ENCODE peak calls at places on chromosomes 3 and 15, in ten cellular contexts. P is stomach, B is neural progenitor cell, C is ovary, V is HCT116, R is GM23338, K is IMR-90, E is transverse colon, S is sigmoid colon, W is cardiac muscle cell. M is an unnamed sample.
A peak's percentile ranks its signal among the peaks of the same experiment; 100 is the strongest.

GRCh38 chr3:41323860-41324259 is 124.6 kb downstream of the CTNNB1 start:
- DNase-seq in B (no peak), C (no peak), P (no peak), W (no peak), E (no peak), K (no peak), R (no peak), S (no peak), V (no peak), M (no peak)

GRCh38 chr15:68402432-68403160 is 29.4 kb downstream of the ITGA11 start:
- DNase-seq in E (no peak), C (peak; percentile 6), B (no peak), W (no peak), S (peak; percentile 40), P (peak; percentile 7), R (no peak), V (no peak), K (no peak), M (no peak)

GRCh38 chr3:158791259-158791920 is 10.5 kb upstream of the MFSD1 start:
- DNase-seq in C (no peak), W (peak; percentile 65), R (peak; percentile 77), V (peak; percentile 48), E (no peak), S (no peak), K (peak; percentile 86), B (peak; percentile 75), P (no peak), M (no peak)

GRCh38 chr15:83106994-83107840 is at the start of gene TM6SF1:
- DNase-seq in P (no peak), K (no peak), C (no peak), R (peak; percentile 50), E (no peak), V (no peak), W (peak; percentile 61), S (no peak), B (peak; percentile 46), M (no peak)

GRCh38 chr3:42647821-42648459 is 5.6 kb upstream of the ZBTB47 start:
- DNase-seq in E (no peak), P (no peak), K (no peak), V (no peak), R (peak; percentile 80), W (no peak), C (no peak), S (no peak), B (peak; percentile 49), M (no peak)

GRCh38 chr3:47791193-47791855 is 9.6 kb upstream of the SMARCC1 start:
- DNase-seq in S (no peak), V (no peak), W (no peak), R (no peak), E (no peak), P (no peak), B (no peak), C (no peak), K (no peak), M (no peak)

GRCh38 chr3:50658416-50658815 is 16.3 kb upstream of the DOCK3 start:
- DNase-seq in R (no peak), V (no peak), S (no peak), B (no peak), E (no peak), W (no peak), C (no peak), P (no peak), K (no peak), M (no peak)

GRCh38 chr3:132232231-132232792 is 84.9 kb upstream of the ACP3 start:
- DNase-seq in P (no peak), R (no peak), B (no peak), W (no peak), C (no peak), E (no peak), S (no peak), K (no peak), V (no peak), M (no peak)

GRCh38 chr15:46892621-46893160 is 824.6 kb upstream of the SEMA6D start:
- DNase-seq in E (no peak), P (no peak), R (no peak), V (no peak), S (no peak), W (no peak), C (no peak), B (no peak), K (no peak), M (no peak)

GRCh38 chr15:77693576-77693975 is 60.9 kb upstream of the LINGO1 start:
- DNase-seq in C (no peak), P (no peak), E (no peak), R (no peak), B (no peak), S (no peak), W (no peak), V (no peak), K (no peak), M (no peak)

GRCh38 chr3:101127991-101128390 is 134.8 kb upstream of the ABI3BP start:
- DNase-seq in R (no peak), B (no peak), C (no peak), E (no peak), P (no peak), K (no peak), S (no peak), W (no peak), V (no peak), M (no peak)

GRCh38 chr3:193560870-193561269 is 6.2 kb upstream of the ATP13A4 start:
- DNase-seq in E (no peak), W (no peak), S (no peak), P (peak; percentile 59), K (no peak), V (no peak), C (no peak), B (no peak), R (no peak), M (no peak)

GRCh38 chr15:59274126-59274970 is 67.7 kb downstream of the LDHAL6B start:
- DNase-seq in K (peak; percentile 61), P (no peak), B (no peak), S (no peak), C (no peak), R (no peak), E (no peak), V (no peak), W (no peak), M (no peak)

GRCh38 chr15:31586841-31587240 is 260.2 kb downstream of the KLF13 start:
- DNase-seq in K (peak; percentile 27), R (no peak), E (no peak), S (no peak), V (no peak), P (no peak), B (no peak), W (no peak), C (no peak), M (no peak)

DNA sequence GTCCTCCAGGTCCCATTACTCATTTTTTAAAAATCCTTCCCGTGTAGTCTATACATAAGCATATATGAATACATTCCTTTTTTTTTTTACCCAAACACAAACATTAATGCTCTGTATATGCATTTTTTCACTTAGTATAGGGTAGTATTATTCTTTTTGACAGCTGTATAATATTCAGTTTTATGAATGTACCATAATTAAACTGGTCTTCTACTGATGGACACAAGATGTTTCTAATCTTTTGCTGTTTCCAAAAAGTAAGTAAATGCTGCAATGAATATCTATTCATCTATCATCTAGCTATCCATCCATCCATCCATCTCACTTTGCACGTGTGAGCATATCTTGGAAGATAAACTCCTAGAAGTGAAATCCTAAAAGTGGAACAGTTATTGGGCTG is 110.8 kb downstream of the IGF2BP2 start:
- DNase-seq in R (no peak), E (no peak), P (no peak), K (no peak), B (no peak), V (no peak), S (no peak), W (no peak), C (no peak), M (no peak)
- H3K4me1 ChIP-seq in R (peaks cover 82% of the 10 kb centered on the region), E (peaks cover 20% of the 10 kb centered on the region), P (peaks cover 6% of the 10 kb centered on the region), K (peaks cover 37% of the 10 kb centered on the region), B (peaks cover 53% of the 10 kb centered on the region), V (peaks cover 21% of the 10 kb centered on the region), S (no peaks in the 10 kb centered on the region), W (peaks cover 35% of the 10 kb centered on the region), C (no peaks in the 10 kb centered on the region), M (no peaks in the 10 kb centered on the region)

DNA sequence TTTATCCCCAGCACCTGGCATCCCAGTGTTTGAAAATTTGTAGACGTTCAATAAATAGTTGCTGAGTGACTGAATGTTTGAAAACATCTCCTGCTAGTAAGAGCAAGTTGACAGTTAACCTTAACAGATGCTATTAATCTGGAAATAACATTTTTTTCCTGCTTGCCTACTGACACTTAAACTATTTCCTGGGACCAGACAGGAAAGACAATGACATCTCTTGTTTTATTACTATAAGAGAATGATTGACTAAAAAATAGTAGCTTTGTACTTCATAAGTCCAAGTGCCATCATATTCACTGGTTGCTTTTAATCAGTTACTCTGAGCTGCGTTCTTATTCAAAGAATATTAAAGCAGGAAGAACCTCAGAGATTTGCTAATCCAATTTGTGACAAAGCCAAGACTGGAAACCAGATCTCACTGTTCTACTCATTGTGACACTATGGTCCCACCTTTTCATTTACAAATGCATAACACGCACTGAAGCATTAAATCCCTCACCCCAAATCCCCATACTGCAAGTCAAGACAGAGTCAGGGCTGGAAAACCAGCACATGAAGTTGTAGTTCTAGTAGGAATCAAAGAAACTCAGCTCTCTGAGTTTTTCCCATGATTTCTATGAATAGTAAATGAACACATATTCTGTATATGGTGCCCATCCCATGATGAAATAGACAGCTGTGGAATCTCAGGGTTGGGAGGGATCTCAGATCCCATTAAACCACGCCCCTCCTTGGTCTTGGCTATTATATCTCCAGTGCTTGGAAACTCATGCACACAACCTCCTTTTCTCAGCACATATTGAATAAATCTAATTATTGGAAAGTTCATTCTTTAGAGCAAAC is 212.7 kb upstream of the P2RY1 start:
- DNase-seq in P (no peak), B (no peak), R (no peak), K (no peak), S (no peak), E (no peak), C (no peak), W (no peak), V (no peak), M (no peak)
- H3K27me3 ChIP-seq in P (no peaks in the 10 kb centered on the region), B (no peaks in the 10 kb centered on the region), R (no peaks in the 10 kb centered on the region), K (peaks cover 1% of the 10 kb centered on the region), S (no peaks in the 10 kb centered on the region), E (no peaks in the 10 kb centered on the region), C (no peaks in the 10 kb centered on the region), W (no peaks in the 10 kb centered on the region), V (no peaks in the 10 kb centered on the region), M (no peaks in the 10 kb centered on the region)

GRCh38 chr15:51866161-51866560 is 36.7 kb downstream of the TMOD3 start:
- DNase-seq in E (no peak), V (no peak), R (no peak), B (no peak), K (no peak), W (no peak), S (no peak), C (no peak), P (no peak), M (no peak)
- H3K36me3 ChIP-seq in E (peaks cover 39% of the 10 kb centered on the region), V (peaks cover 28% of the 10 kb centered on the region), R (peaks cover 4% of the 10 kb centered on the region), B (no peaks in the 10 kb centered on the region), K (peaks cover 14% of the 10 kb centered on the region), W (peaks cover 7% of the 10 kb centered on the region), S (peaks cover 50% of the 10 kb centered on the region), C (no peaks in the 10 kb centered on the region), P (peaks cover 84% of the 10 kb centered on the region), M (peaks cover 30% of the 10 kb centered on the region)

DNA sequence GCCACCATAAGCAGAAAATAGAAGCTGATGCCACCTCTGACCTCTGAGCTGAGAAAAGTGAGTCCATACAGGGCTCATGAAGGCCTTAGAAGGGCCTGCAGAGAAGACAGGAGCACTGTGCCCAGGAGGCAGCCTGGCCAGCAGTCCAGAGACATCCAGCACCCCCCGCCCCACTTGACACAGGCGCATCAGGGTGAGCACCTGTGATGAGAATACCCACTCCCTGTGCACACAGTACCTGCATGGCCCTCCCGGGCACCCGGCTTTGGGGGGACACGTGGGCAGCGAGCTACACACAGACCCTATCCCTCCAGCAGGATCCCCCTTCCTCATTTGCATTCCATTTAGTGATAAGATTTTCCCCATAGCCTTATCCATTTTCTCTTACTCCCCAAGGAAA is 63.6 kb upstream of the NSMCE3 start:
- DNase-seq in W (no peak), R (no peak), S (no peak), E (no peak), K (no peak), P (no peak), B (no peak), V (no peak), C (no peak), M (no peak)
- H3K4me1 ChIP-seq in W (peaks cover 3% of the 10 kb centered on the region), R (no peaks in the 10 kb centered on the region), S (no peaks in the 10 kb centered on the region), E (no peaks in the 10 kb centered on the region), K (no peaks in the 10 kb centered on the region), P (no peaks in the 10 kb centered on the region), B (no peaks in the 10 kb centered on the region), V (no peaks in the 10 kb centered on the region), C (no peaks in the 10 kb centered on the region), M (no peaks in the 10 kb centered on the region)

M was measured in CD8-positive, alpha-beta memory T cell.